ENCODE peak calls at places on chromosomes 3 and 15, in eight cellular contexts. D, I, H, W, B, Q, C and A are unnamed samples.

GRCh38 chr15:84594617-84595290 is 6.1 kb upstream of the ZSCAN2 start:
- DNase-seq in D (no peak), I (no peak), H (no peak), W (no peak), B (no peak), Q (no peak), C (peak; percentile 82), A (no peak)

GRCh38 chr15:46146002-46146401 is 511.2 kb downstream of the SQOR start:
- DNase-seq in D (no peak), I (no peak), H (no peak), W (no peak), B (no peak), Q (no peak), C (no peak), A (no peak)

GRCh38 chr3:32757618-32758374 is 60.0 kb upstream of the TRIM71 start:
- DNase-seq in D (no peak), I (no peak), H (peak; percentile 49), W (no peak), B (no peak), Q (no peak), C (peak; percentile 47), A (no peak)

GRCh38 chr3:48268381-48268935 is 27.6 kb downstream of the ZNF589 start:
- DNase-seq in D (no peak), I (peak; percentile 77), H (no peak), W (no peak), B (peak; percentile 33), Q (no peak), C (no peak), A (peak; percentile 33)

GRCh38 chr3:119195911-119196310 is 22.5 kb downstream of the UPK1B start:
- DNase-seq in D (no peak), I (no peak), H (no peak), W (no peak), B (no peak), Q (no peak), C (no peak), A (no peak)

GRCh38 chr3:189773056-189773455 is 141.9 kb downstream of the TP63 start:
- DNase-seq in D (no peak), I (no peak), H (peak; percentile 84), W (no peak), B (peak; percentile 65), Q (no peak), C (no peak), A (no peak)

GRCh38 chr15:76376816-76377215 is 40.2 kb downstream of the ISL2 start:
- DNase-seq in D (no peak), I (no peak), H (peak; percentile 22), W (no peak), B (no peak), Q (peak; percentile 3), C (no peak), A (no peak)

GRCh38 chr3:31777092-31777491 is 204.0 kb downstream of the OSBPL10 start:
- DNase-seq in D (no peak), I (no peak), H (no peak), W (no peak), B (no peak), Q (no peak), C (no peak), A (no peak)

GRCh38 chr3:17799312-17799711 is 56.9 kb upstream of the TBC1D5 start:
- DNase-seq in D (no peak), I (no peak), H (no peak), W (no peak), B (no peak), Q (no peak), C (no peak), A (no peak)

GRCh38 chr15:39792025-39792893 is 9.6 kb upstream of the FSIP1 start:
- DNase-seq in D (no peak), I (no peak), H (no peak), W (no peak), B (no peak), Q (no peak), C (no peak), A (no peak)

GRCh38 chr3:141746962-141747361 is 8.9 kb downstream of the RNF7 start:
- DNase-seq in D (no peak), I (no peak), H (no peak), W (no peak), B (no peak), Q (no peak), C (no peak), A (no peak)

GRCh38 chr3:168071535-168071934 is 24.2 kb downstream of the GOLIM4 start:
- DNase-seq in D (no peak), I (no peak), H (peak; percentile 80), W (no peak), B (peak; percentile 15), Q (no peak), C (no peak), A (no peak)

GRCh38 chr3:123733805-123734526 is 149.1 kb upstream of the HACD2 start:
- DNase-seq in D (no peak), I (no peak), H (peak; percentile 86), W (no peak), B (no peak), Q (no peak), C (no peak), A (no peak)

GRCh38 chr3:9749333-9749662 is 454 bp upstream of the OGG1 start:
- DNase-seq in D (no peak), I (no peak), H (no peak), W (no peak), B (no peak), Q (no peak), C (no peak), A (no peak)

GRCh38 chr15:83816124-83816883 is 162.4 kb downstream of the ADAMTSL3 start:
- DNase-seq in D (no peak), I (no peak), H (no peak), W (no peak), B (no peak), Q (no peak), C (no peak), A (no peak)

GRCh38 chr15:90103669-90104329 is 1.5 kb upstream of the IDH2 start:
- DNase-seq in D (no peak), I (no peak), H (no peak), W (no peak), B (no peak), Q (no peak), C (no peak), A (no peak)

GRCh38 chr3:178112134-178112533 is 424.1 kb upstream of the KCNMB2 start:
- DNase-seq in D (no peak), I (no peak), H (no peak), W (no peak), B (peak; percentile 42), Q (no peak), C (no peak), A (no peak)

GRCh38 chr15:84937144-84937543 is 44.5 kb upstream of the PDE8A start:
- DNase-seq in D (no peak), I (no peak), H (no peak), W (no peak), B (no peak), Q (no peak), C (peak; percentile 66), A (no peak)

GRCh38 chr15:66287461-66288055 is 5.8 kb upstream of the DIS3L start:
- DNase-seq in D (no peak), I (no peak), H (peak; percentile 46), W (no peak), B (peak; percentile 68), Q (no peak), C (no peak), A (no peak)

GRCh38 chr3:67382551-67382950 is 271.9 kb downstream of the SUCLG2 start:
- DNase-seq in D (no peak), I (no peak), H (no peak), W (no peak), B (no peak), Q (no peak), C (no peak), A (no peak)

GRCh38 chr15:68252925-68253534 is 23.5 kb upstream of the CLN6 start:
- DNase-seq in D (no peak), I (peak; percentile 18), H (peak; percentile 81), W (no peak), B (peak; percentile 86), Q (no peak), C (peak; percentile 70), A (no peak)

GRCh38 chr15:73305331-73306211 is 63.2 kb downstream of the HCN4 start:
- DNase-seq in D (no peak), I (no peak), H (peak; percentile 73), W (no peak), B (peak; percentile 71), Q (peak; percentile 45), C (peak; percentile 70), A (peak; percentile 47)